ENCODE peak calls at places on chromosomes 5 and 9, in eight cellular contexts. One of them, this sample, is unnamed.

GRCh38 chr5:143008809-143009521 is 238.8 kb downstream of the ARHGAP26 start:
- DNase-seq in ascending aorta: peak
- DNase-seq in ELF-1: no peak
- DNase-seq in hypothalamus: no peak
- DNase-seq in neural crest cell: no peak
- DNase-seq in stimulated activated CD4-positive, alpha-beta T cell treated with anti-CD3 and anti-CD28 coated beads, Interleukin-2, amount 100 ng/mL, for 48 hours: peak
- DNase-seq in T-helper 9 cell: peak
- DNase-seq in astrocyte of the spinal cord: peak
- DNase-seq in this sample: peak

GRCh38 chr5:155082401-155082800 is 68.8 kb downstream of the KIF4B start:
- DNase-seq in ELF-1: peak
- DNase-seq in ascending aorta: no peak
- DNase-seq in neural crest cell: no peak
- DNase-seq in astrocyte of the spinal cord: peak
- DNase-seq in T-helper 9 cell: no peak
- DNase-seq in hypothalamus: no peak
- DNase-seq in stimulated activated CD4-positive, alpha-beta T cell treated with anti-CD3 and anti-CD28 coated beads, Interleukin-2, amount 100 ng/mL, for 48 hours: no peak
- DNase-seq in this sample: peak

GRCh38 chr9:33102551-33103210 is 26.2 kb upstream of the SMU1 start:
- DNase-seq in neural crest cell: no peak
- DNase-seq in ELF-1: no peak
- DNase-seq in ascending aorta: no peak
- DNase-seq in astrocyte of the spinal cord: no peak
- DNase-seq in hypothalamus: no peak
- DNase-seq in T-helper 9 cell: no peak
- DNase-seq in stimulated activated CD4-positive, alpha-beta T cell treated with anti-CD3 and anti-CD28 coated beads, Interleukin-2, amount 100 ng/mL, for 48 hours: no peak
- DNase-seq in this sample: no peak

GRCh38 chr5:83927140-83927733 is 206.6 kb upstream of the HAPLN1 start:
- DNase-seq in astrocyte of the spinal cord: peak
- DNase-seq in stimulated activated CD4-positive, alpha-beta T cell treated with anti-CD3 and anti-CD28 coated beads, Interleukin-2, amount 100 ng/mL, for 48 hours: peak
- DNase-seq in hypothalamus: no peak
- DNase-seq in T-helper 9 cell: peak
- DNase-seq in neural crest cell: peak
- DNase-seq in ELF-1: peak
- DNase-seq in ascending aorta: peak
- DNase-seq in this sample: no peak

GRCh38 chr9:70043689-70044449 is at the start of gene MAMDC2:
- DNase-seq in ascending aorta: peak
- DNase-seq in hypothalamus: no peak
- DNase-seq in ELF-1: peak
- DNase-seq in T-helper 9 cell: no peak
- DNase-seq in neural crest cell: peak
- DNase-seq in astrocyte of the spinal cord: peak
- DNase-seq in stimulated activated CD4-positive, alpha-beta T cell treated with anti-CD3 and anti-CD28 coated beads, Interleukin-2, amount 100 ng/mL, for 48 hours: no peak
- DNase-seq in this sample: no peak

GRCh38 chr9:135562235-135562745 is 734 bp downstream of the PAEP start:
- DNase-seq in stimulated activated CD4-positive, alpha-beta T cell treated with anti-CD3 and anti-CD28 coated beads, Interleukin-2, amount 100 ng/mL, for 48 hours: no peak
- DNase-seq in ascending aorta: no peak
- DNase-seq in ELF-1: no peak
- DNase-seq in hypothalamus: no peak
- DNase-seq in T-helper 9 cell: no peak
- DNase-seq in astrocyte of the spinal cord: no peak
- DNase-seq in neural crest cell: no peak
- DNase-seq in this sample: no peak

GRCh38 chr5:129904667-129905466 is 602 bp downstream of the CHSY3 start:
- DNase-seq in hypothalamus: no peak
- DNase-seq in astrocyte of the spinal cord: peak
- DNase-seq in T-helper 9 cell: no peak
- DNase-seq in ascending aorta: peak
- DNase-seq in ELF-1: peak
- DNase-seq in neural crest cell: peak
- DNase-seq in stimulated activated CD4-positive, alpha-beta T cell treated with anti-CD3 and anti-CD28 coated beads, Interleukin-2, amount 100 ng/mL, for 48 hours: no peak
- DNase-seq in this sample: no peak

GRCh38 chr5:23234153-23234729 is 273.2 kb upstream of the PRDM9 start:
- DNase-seq in ascending aorta: no peak
- DNase-seq in ELF-1: peak
- DNase-seq in T-helper 9 cell: no peak
- DNase-seq in neural crest cell: no peak
- DNase-seq in astrocyte of the spinal cord: no peak
- DNase-seq in hypothalamus: no peak
- DNase-seq in stimulated activated CD4-positive, alpha-beta T cell treated with anti-CD3 and anti-CD28 coated beads, Interleukin-2, amount 100 ng/mL, for 48 hours: no peak
- DNase-seq in this sample: no peak

GRCh38 chr9:16278420-16278999 is 592.0 kb downstream of the BNC2 start:
- DNase-seq in astrocyte of the spinal cord: no peak
- DNase-seq in T-helper 9 cell: no peak
- DNase-seq in ELF-1: no peak
- DNase-seq in neural crest cell: no peak
- DNase-seq in stimulated activated CD4-positive, alpha-beta T cell treated with anti-CD3 and anti-CD28 coated beads, Interleukin-2, amount 100 ng/mL, for 48 hours: no peak
- DNase-seq in ascending aorta: peak
- DNase-seq in hypothalamus: no peak
- DNase-seq in this sample: no peak

GRCh38 chr5:151002681-151003502 is 17.5 kb upstream of the GPX3 start:
- DNase-seq in neural crest cell: no peak
- DNase-seq in T-helper 9 cell: no peak
- DNase-seq in hypothalamus: no peak
- DNase-seq in stimulated activated CD4-positive, alpha-beta T cell treated with anti-CD3 and anti-CD28 coated beads, Interleukin-2, amount 100 ng/mL, for 48 hours: no peak
- DNase-seq in ascending aorta: no peak
- DNase-seq in astrocyte of the spinal cord: no peak
- DNase-seq in ELF-1: no peak
- DNase-seq in this sample: no peak

GRCh38 chr5:116640236-116640635 is 65.6 kb upstream of the SEMA6A start:
- DNase-seq in T-helper 9 cell: no peak
- DNase-seq in hypothalamus: no peak
- DNase-seq in ascending aorta: no peak
- DNase-seq in ELF-1: no peak
- DNase-seq in neural crest cell: no peak
- DNase-seq in astrocyte of the spinal cord: no peak
- DNase-seq in stimulated activated CD4-positive, alpha-beta T cell treated with anti-CD3 and anti-CD28 coated beads, Interleukin-2, amount 100 ng/mL, for 48 hours: no peak
- DNase-seq in this sample: no peak

GRCh38 chr9:16367605-16368424 is 502.7 kb downstream of the BNC2 start:
- DNase-seq in ELF-1: peak
- DNase-seq in hypothalamus: no peak
- DNase-seq in stimulated activated CD4-positive, alpha-beta T cell treated with anti-CD3 and anti-CD28 coated beads, Interleukin-2, amount 100 ng/mL, for 48 hours: no peak
- DNase-seq in T-helper 9 cell: no peak
- DNase-seq in neural crest cell: no peak
- DNase-seq in astrocyte of the spinal cord: peak
- DNase-seq in ascending aorta: no peak
- DNase-seq in this sample: no peak

GRCh38 chr9:128689820-128690683 is 1.0 kb downstream of the SET start:
- DNase-seq in hypothalamus: no peak
- DNase-seq in stimulated activated CD4-positive, alpha-beta T cell treated with anti-CD3 and anti-CD28 coated beads, Interleukin-2, amount 100 ng/mL, for 48 hours: peak
- DNase-seq in ELF-1: peak
- DNase-seq in ascending aorta: peak
- DNase-seq in neural crest cell: no peak
- DNase-seq in astrocyte of the spinal cord: peak
- DNase-seq in T-helper 9 cell: peak
- DNase-seq in this sample: no peak

GRCh38 chr9:29100762-29101161 is 1527.5 kb upstream of the C9orf72 start:
- DNase-seq in T-helper 9 cell: no peak
- DNase-seq in ELF-1: no peak
- DNase-seq in hypothalamus: no peak
- DNase-seq in stimulated activated CD4-positive, alpha-beta T cell treated with anti-CD3 and anti-CD28 coated beads, Interleukin-2, amount 100 ng/mL, for 48 hours: no peak
- DNase-seq in ascending aorta: no peak
- DNase-seq in astrocyte of the spinal cord: no peak
- DNase-seq in neural crest cell: no peak
- DNase-seq in this sample: no peak

GRCh38 chr9:116096046-116096445 is 57.5 kb upstream of the PAPPA start:
- DNase-seq in astrocyte of the spinal cord: no peak
- DNase-seq in T-helper 9 cell: no peak
- DNase-seq in neural crest cell: no peak
- DNase-seq in stimulated activated CD4-positive, alpha-beta T cell treated with anti-CD3 and anti-CD28 coated beads, Interleukin-2, amount 100 ng/mL, for 48 hours: no peak
- DNase-seq in ascending aorta: no peak
- DNase-seq in ELF-1: no peak
- DNase-seq in hypothalamus: no peak
- DNase-seq in this sample: no peak

GRCh38 chr5:168073991-168074800 is 217.2 kb upstream of the WWC1 start:
- DNase-seq in astrocyte of the spinal cord: peak
- DNase-seq in neural crest cell: no peak
- DNase-seq in ELF-1: no peak
- DNase-seq in hypothalamus: no peak
- DNase-seq in ascending aorta: no peak
- DNase-seq in stimulated activated CD4-positive, alpha-beta T cell treated with anti-CD3 and anti-CD28 coated beads, Interleukin-2, amount 100 ng/mL, for 48 hours: no peak
- DNase-seq in T-helper 9 cell: no peak
- DNase-seq in this sample: no peak

GRCh38 chr9:94611638-94612068 is 18.0 kb upstream of the FBP2 start:
- DNase-seq in stimulated activated CD4-positive, alpha-beta T cell treated with anti-CD3 and anti-CD28 coated beads, Interleukin-2, amount 100 ng/mL, for 48 hours: peak
- DNase-seq in T-helper 9 cell: no peak
- DNase-seq in hypothalamus: no peak
- DNase-seq in astrocyte of the spinal cord: no peak
- DNase-seq in ascending aorta: no peak
- DNase-seq in ELF-1: no peak
- DNase-seq in neural crest cell: no peak
- DNase-seq in this sample: no peak

GRCh38 chr5:9104576-9105339 is 441.1 kb downstream of the SEMA5A start:
- DNase-seq in astrocyte of the spinal cord: peak
- DNase-seq in hypothalamus: no peak
- DNase-seq in stimulated activated CD4-positive, alpha-beta T cell treated with anti-CD3 and anti-CD28 coated beads, Interleukin-2, amount 100 ng/mL, for 48 hours: no peak
- DNase-seq in neural crest cell: no peak
- DNase-seq in T-helper 9 cell: no peak
- DNase-seq in ELF-1: no peak
- DNase-seq in ascending aorta: no peak
- DNase-seq in this sample: no peak

GRCh38 chr9:68505681-68506409 is 34.8 kb downstream of the TMEM252 start:
- DNase-seq in astrocyte of the spinal cord: no peak
- DNase-seq in ascending aorta: no peak
- DNase-seq in ELF-1: no peak
- DNase-seq in stimulated activated CD4-positive, alpha-beta T cell treated with anti-CD3 and anti-CD28 coated beads, Interleukin-2, amount 100 ng/mL, for 48 hours: no peak
- DNase-seq in hypothalamus: no peak
- DNase-seq in T-helper 9 cell: no peak
- DNase-seq in neural crest cell: no peak
- DNase-seq in this sample: no peak